ENCODE peak calls at places on chromosomes 12 and 14, in four cellular contexts. S is HepG2, D is GM12878, W is K562. N is an unnamed sample.

GRCh38 chr12:23634344-23634743 is 315.1 kb downstream of the SOX5 start:
- DNase-seq in S (no peak), W (no peak), D (no peak), N (no peak)

GRCh38 chr14:74237441-74237840 is 1.8 kb upstream of the VSX2 start:
- DNase-seq in D (no peak), S (no peak), W (no peak), N (no peak)

GRCh38 chr12:107223816-107224215 is 130.5 kb upstream of the CRY1 start:
- DNase-seq in W (no peak), D (no peak), S (no peak), N (no peak)

GRCh38 chr12:105341010-105341409 is 10.5 kb downstream of the C12orf75 start:
- DNase-seq in S (no peak), W (no peak), D (no peak), N (no peak)

GRCh38 chr12:32252199-32253073 is 145.8 kb downstream of the BICD1 start:
- DNase-seq in W (no peak), S (no peak), D (peak), N (no peak)

GRCh38 chr14:55446127-55446736 is 5.8 kb upstream of the TBPL2 start:
- DNase-seq in S (peak), W (peak), D (no peak), N (no peak)

GRCh38 chr12:54191550-54192022 is 2.8 kb upstream of the SMUG1 start:
- DNase-seq in D (no peak), W (peak), S (peak), N (peak)

GRCh38 chr12:31035226-31035625 is 38.4 kb upstream of the DDX11 start:
- DNase-seq in S (no peak), D (no peak), W (no peak), N (no peak)

GRCh38 chr12:6229224-6229748 is 29.1 kb downstream of the CD9 start:
- DNase-seq in W (no peak), D (no peak), S (no peak), N (no peak)

GRCh38 chr14:99537399-99537798 is 56.2 kb downstream of the CCNK start:
- DNase-seq in W (no peak), D (no peak), S (no peak), N (no peak)

GRCh38 chr12:72511906-72512305 is 239.7 kb downstream of the TRHDE start:
- DNase-seq in W (no peak), D (no peak), S (no peak), N (no peak)

GRCh38 chr14:73740921-73741326 is 26.7 kb upstream of the PNMA1 start:
- DNase-seq in W (peak), S (peak), D (no peak), N (no peak)

GRCh38 chr14:55255185-55255584 is 16.0 kb upstream of the FBXO34 start:
- DNase-seq in S (no peak), W (no peak), D (no peak), N (no peak)

GRCh38 chr14:50425816-50426215 is 29.1 kb upstream of the CDKL1 start:
- DNase-seq in D (no peak), S (no peak), W (no peak), N (no peak)

GRCh38 chr14:55309761-55310365 is 38.6 kb downstream of the FBXO34 start:
- DNase-seq in S (no peak), D (no peak), W (no peak), N (no peak)

GRCh38 chr12:9632766-9633165 is 25.1 kb upstream of the KLRB1 start:
- DNase-seq in S (no peak), W (no peak), D (no peak), N (no peak)

GRCh38 chr12:112126000-112126431 is 656 bp downstream of the TRAFD1 start:
- DNase-seq in D (no peak), W (no peak), S (no peak), N (no peak)

GRCh38 chr14:56309198-56309597 is 191.0 kb downstream of the PELI2 start:
- DNase-seq in S (no peak), D (no peak), W (no peak), N (no peak)

GRCh38 chr14:64812412-64812811 is 67.3 kb downstream of the SPTB start:
- DNase-seq in D (no peak), W (peak), S (no peak), N (no peak)

GRCh38 chr12:122148657-122149056 is 25.4 kb downstream of the IL31 start:
- DNase-seq in S (no peak), W (no peak), D (no peak), N (no peak)

GRCh38 chr12:12439636-12440035 is 82.8 kb downstream of the BORCS5 start:
- DNase-seq in S (peak), D (no peak), W (no peak), N (no peak)

GRCh38 chr12:57626111-57626928 is 6.7 kb downstream of the B4GALNT1 start:
- DNase-seq in S (no peak), D (no peak), W (no peak), N (no peak)

GRCh38 chr12:1917172-1918070 is 1.0 kb downstream of the CACNA2D4 start:
- DNase-seq in S (no peak), W (peak), D (no peak), N (no peak)

GRCh38 chr12:40727774-40728483 is 35.7 kb downstream of the CNTN1 start:
- DNase-seq in S (no peak), W (no peak), D (no peak), N (no peak)

GRCh38 chr12:96902076-96902475 is 5.0 kb upstream of the NEDD1 start:
- DNase-seq in W (no peak), S (no peak), D (no peak), N (no peak)

GRCh38 chr14:96567289-96567899 is 65.2 kb downstream of the PAPOLA start:
- DNase-seq in D (no peak), S (peak), W (no peak), N (no peak)

GRCh38 chr12:112843272-112843671 is 51.7 kb downstream of the RPH3A start:
- DNase-seq in W (no peak), D (no peak), S (no peak), N (no peak)

GRCh38 chr12:75953312-75953906 is 78.2 kb downstream of the PHLDA1 start:
- DNase-seq in D (no peak), S (no peak), W (no peak), N (no peak)

GRCh38 chr12:54824402-54824801 is 29.9 kb upstream of the MUCL1 start:
- DNase-seq in W (no peak), D (no peak), S (no peak), N (no peak)

GRCh38 chr14:21093018-21093417 is 5.4 kb downstream of the ZNF219 start:
- DNase-seq in W (no peak), S (no peak), D (no peak), N (no peak)

GRCh38 chr14:24911324-24912095 is 138.4 kb downstream of the STXBP6 start:
- DNase-seq in D (peak), S (no peak), W (no peak), N (no peak)

GRCh38 chr14:53670701-53671100 is 285.9 kb downstream of the BMP4 start:
- DNase-seq in D (no peak), W (no peak), S (peak), N (no peak)

GRCh38 chr12:119988788-119989618 is at the start of gene BICDL1:
- DNase-seq in S (peak), W (peak), D (peak), N (peak)

GRCh38 chr14:96384053-96384452 is 7.9 kb upstream of the AK7 start:
- DNase-seq in W (no peak), D (no peak), S (no peak), N (no peak)

GRCh38 chr12:127678945-127679344 is 588.0 kb upstream of the TMEM132C start:
- DNase-seq in W (no peak), S (no peak), D (no peak), N (no peak)

GRCh38 chr12:127681151-127681754 is 585.7 kb upstream of the TMEM132C start:
- DNase-seq in W (no peak), D (no peak), S (no peak), N (no peak)

GRCh38 chr12:127675936-127676335 is 591.0 kb upstream of the TMEM132C start:
- DNase-seq in S (no peak), W (no peak), D (no peak), N (no peak)

GRCh38 chr12:127680516-127680915 is 586.5 kb upstream of the TMEM132C start:
- DNase-seq in S (no peak), D (no peak), W (no peak), N (no peak)

DNA sequence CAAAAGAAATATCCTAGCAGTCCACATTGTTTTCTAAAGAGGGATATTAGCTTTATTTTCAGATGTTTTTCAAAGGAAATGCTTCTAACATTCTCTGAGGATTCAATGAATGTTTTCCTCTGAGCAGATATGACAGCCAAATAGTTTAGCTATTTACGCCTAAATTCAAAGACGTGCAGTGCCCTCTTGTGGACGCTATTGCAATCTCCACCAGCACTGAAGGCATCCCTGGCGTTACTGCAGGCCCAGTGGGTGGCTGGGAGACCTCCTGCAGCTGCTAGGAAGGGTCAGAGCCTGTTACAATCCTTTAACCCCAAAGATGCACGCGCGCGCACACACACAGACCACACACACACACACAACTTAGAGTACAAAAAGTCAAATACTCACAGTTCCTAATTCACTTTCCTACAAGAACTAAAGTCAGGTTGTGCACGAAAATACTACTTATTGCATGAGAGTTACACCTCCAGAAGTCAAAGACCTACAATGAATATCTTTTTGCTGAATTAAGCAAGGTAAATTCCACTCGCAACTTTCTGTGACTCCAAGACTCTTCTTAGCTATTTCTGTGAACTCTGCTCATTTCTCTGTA is 589.3 kb upstream of the TMEM132C start:
- DNase-seq in D (no peak), S (peak), W (peak), N (peak)
- TF ChIP-seq BRCA1 in D (no peak), S (no peak), W (no peak), N (no peak)

GRCh38 chr14:58699656-58700055 is 61.9 kb downstream of the DACT1 start:
- DNase-seq in W (no peak), D (no peak), S (no peak), N (no peak)
- TF ChIP-seq CBX5 in W (no peak), D (no peak), S (no peak), N (no peak)

DNA sequence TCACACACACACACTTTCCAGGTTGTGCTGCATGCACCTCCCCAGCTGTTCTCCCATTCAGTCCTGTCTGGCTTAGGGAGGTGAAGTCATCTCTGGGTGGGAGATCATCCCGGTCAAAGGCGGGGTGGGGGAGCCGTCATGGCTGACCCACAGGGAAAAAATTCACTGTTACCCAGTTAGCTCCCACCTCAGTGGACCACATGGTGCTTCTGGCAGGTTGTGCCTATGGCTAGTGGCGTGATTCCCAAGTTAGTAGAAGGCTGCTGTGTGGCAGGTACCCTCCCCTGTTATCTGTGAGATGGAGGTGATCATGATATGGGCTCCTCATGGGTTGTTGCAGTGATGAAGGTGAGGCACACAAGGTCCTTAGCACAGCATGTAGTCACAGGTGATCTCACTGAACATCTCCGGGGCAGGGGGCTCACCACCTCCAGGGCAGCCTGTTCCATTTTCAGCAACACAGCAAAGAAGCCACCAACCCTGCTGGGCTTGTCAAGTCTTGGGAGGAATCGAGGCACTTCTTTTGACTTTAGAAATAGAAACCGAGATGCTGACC is 154.9 kb upstream of the CCND2 start:
- DNase-seq in W (no peak), S (no peak), D (peak), N (peak)
- TF ChIP-seq BRCA1 in W (no peak), S (no peak), D (no peak), N (no peak)

DNA sequence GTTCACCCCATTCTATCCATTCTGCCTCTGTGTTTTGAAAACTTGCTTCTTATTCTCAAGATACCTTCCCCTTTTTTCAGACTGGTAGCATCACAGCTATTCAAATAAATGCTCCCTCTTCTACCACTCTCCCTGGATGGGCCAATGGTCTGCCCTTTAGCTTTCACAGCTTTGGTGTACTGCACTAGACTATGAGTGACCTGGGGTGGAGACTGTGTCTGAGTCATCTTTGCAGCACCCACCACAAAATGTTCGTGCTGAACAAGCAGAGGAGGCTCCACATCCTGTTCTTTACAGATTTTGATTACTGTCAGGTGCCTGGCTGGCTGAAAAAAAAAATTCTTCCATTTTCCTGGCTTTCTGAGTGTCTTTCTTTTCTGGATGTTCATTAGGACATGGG is 1104.1 kb upstream of the TMEM132C start:
- DNase-seq in W (peak), D (peak), S (no peak), N (no peak)
- TF ChIP-seq CBX5 in W (no peak), D (no peak), S (no peak), N (no peak)

DNA sequence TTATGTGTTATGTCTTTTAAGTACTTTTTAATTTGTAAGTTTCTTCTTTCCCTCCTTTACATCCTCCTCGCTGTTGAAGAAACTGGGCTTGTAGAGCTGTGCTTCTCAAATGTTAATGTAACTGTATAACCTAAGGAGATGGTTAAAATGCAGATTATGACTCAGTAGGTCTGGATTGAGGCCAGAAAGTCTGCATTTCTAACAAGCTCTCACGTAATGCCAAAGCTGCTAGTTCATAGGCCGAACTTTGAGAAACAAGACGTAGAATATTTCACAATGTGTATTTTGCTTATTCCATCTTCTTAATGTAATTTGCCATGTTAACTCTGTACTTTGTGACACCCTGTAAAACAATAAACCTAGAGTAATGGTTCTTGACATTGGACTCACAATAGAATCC is 193.3 kb upstream of the SYT1 start:
- DNase-seq in S (no peak), W (no peak), D (no peak), N (no peak)
- TF ChIP-seq BRCA1 in S (no peak), W (no peak), D (no peak), N (no peak)

GRCh38 chr12:49744363-49744885 is 3.1 kb downstream of the TMBIM6 start:
- DNase-seq in W (no peak), S (no peak), D (no peak), N (no peak)

GRCh38 chr12:49740930-49741881 is at the start of gene TMBIM6:
- DNase-seq in S (peak), W (peak), D (peak), N (peak)

GRCh38 chr12:49741882-49742620 is 694 bp downstream of the TMBIM6 start:
- DNase-seq in S (peak), D (peak), W (peak), N (peak)
- TF ChIP-seq CBX5 in S (no peak), D (no peak), W (no peak), N (no peak)

DNA sequence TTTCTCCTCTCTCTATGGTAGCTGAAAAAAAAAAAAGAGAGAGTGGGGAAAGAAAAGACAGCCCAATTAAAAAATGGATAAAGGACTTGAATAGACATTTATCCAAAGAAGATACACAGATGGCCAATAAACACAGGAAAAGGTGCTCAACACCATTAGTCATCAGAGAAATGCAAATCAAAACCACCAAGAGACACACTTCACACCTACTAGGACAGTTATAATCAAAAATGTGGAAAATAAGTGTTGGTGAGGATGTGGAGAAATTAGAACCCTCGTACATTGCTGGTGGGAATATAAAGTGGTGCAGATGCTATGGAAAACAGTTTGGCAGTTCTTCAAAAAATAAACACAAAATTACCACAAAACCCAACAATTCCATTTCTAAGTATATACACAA is 172.4 kb upstream of the GRIN2B start:
- DNase-seq in D (peak), W (no peak), S (no peak), N (no peak)
- TF ChIP-seq BRCA1 in D (no peak), W (no peak), S (no peak), N (no peak)

GRCh38 chr14:44379292-44379977 is 127.6 kb downstream of the FSCB start:
- DNase-seq in W (no peak), D (no peak), S (no peak), N (no peak)
- TF ChIP-seq CBX5 in W (no peak), D (no peak), S (no peak), N (no peak)

GRCh38 chr14:104931771-104932675 is 7.3 kb downstream of the PLD4 start:
- DNase-seq in W (no peak), S (no peak), D (no peak), N (no peak)
- TF ChIP-seq BRCA1 in W (no peak), S (no peak), D (no peak), N (no peak)